ENCODE peak calls at places on chromosomes 13 and 19, in nine cellular contexts. W is foreskin fibroblast, P is cardiac fibroblast, K is right lobe of liver, E is GM06990, H is cardiac muscle cell, X is PC-3, G is nephron progenitor cell, C is MM.1S. B is an unnamed sample.

GRCh38 chr19:8578642-8579265 is 1.5 kb upstream of the MYO1F start:
- DNase-seq in H (peak), E (peak), W (no peak), K (peak), X (peak), C (peak), G (peak), P (peak), B (peak)

GRCh38 chr13:43664700-43665191 is 122.0 kb downstream of the ENOX1 start:
- DNase-seq in W (peak), E (no peak), K (no peak), G (peak), C (peak), P (peak), X (peak), H (peak), B (no peak)

GRCh38 chr13:31982540-31982939 is 49.0 kb upstream of the FRY start:
- DNase-seq in G (no peak), C (no peak), E (no peak), H (no peak), W (peak), P (peak), K (peak), X (peak), B (no peak)

GRCh38 chr13:111247552-111247951 is 72.9 kb upstream of the TEX29 start:
- DNase-seq in G (no peak), X (no peak), K (peak), P (no peak), E (no peak), W (no peak), H (peak), C (no peak), B (no peak)

GRCh38 chr13:90706631-90707030 is 640.9 kb upstream of the MIR17HG start:
- DNase-seq in P (no peak), K (no peak), W (no peak), C (no peak), X (no peak), G (no peak), E (no peak), H (no peak), B (no peak)

GRCh38 chr19:48186015-48186414 is 15.5 kb downstream of the ZSWIM9 start:
- DNase-seq in G (no peak), E (no peak), X (no peak), K (no peak), H (no peak), W (no peak), C (no peak), P (no peak), B (no peak)

GRCh38 chr19:5037936-5038335 is 69.0 kb downstream of the KDM4B start:
- DNase-seq in K (no peak), P (no peak), X (no peak), H (no peak), W (no peak), G (no peak), E (no peak), C (no peak), B (no peak)

GRCh38 chr19:48466571-48467325 is 2.4 kb upstream of the CYTH2 start:
- DNase-seq in X (peak), H (no peak), K (no peak), P (peak), C (no peak), G (no peak), W (peak), E (no peak), B (no peak)

GRCh38 chr13:66532146-66532545 is 698.0 kb downstream of the PCDH9 start:
- DNase-seq in W (peak), X (peak), K (no peak), C (no peak), E (no peak), G (no peak), H (no peak), P (peak), B (no peak)

GRCh38 chr13:106507560-106508274 is 27.7 kb downstream of the EFNB2 start:
- DNase-seq in K (no peak), E (no peak), X (peak), W (peak), C (no peak), P (peak), H (no peak), G (no peak), B (no peak)

GRCh38 chr13:67549331-67549730 is 319.2 kb upstream of the PCDH9 start:
- DNase-seq in K (no peak), G (no peak), P (peak), W (peak), X (peak), E (no peak), H (no peak), C (no peak), B (no peak)

GRCh38 chr13:97975280-97975850 is 21.9 kb downstream of the IPO5 start:
- DNase-seq in K (no peak), H (no peak), W (no peak), E (no peak), X (no peak), G (peak), P (no peak), C (no peak), B (no peak)

GRCh38 chr19:47209323-47210179 is 21.4 kb downstream of the BBC3 start:
- DNase-seq in E (no peak), K (no peak), P (no peak), C (no peak), X (no peak), H (no peak), G (no peak), W (no peak), B (no peak)

GRCh38 chr19:46596008-46596407 is 5.1 kb upstream of the CALM3 start:
- DNase-seq in E (no peak), W (no peak), X (no peak), H (no peak), K (no peak), C (no peak), G (no peak), P (no peak), B (peak)

GRCh38 chr19:48752511-48753365 is at the start of gene FUT1:
- DNase-seq in G (peak), K (peak), X (peak), H (peak), W (no peak), P (peak), C (peak), E (peak), B (peak)

GRCh38 chr13:52998290-52998876 is 30.2 kb upstream of the OLFM4 start:
- DNase-seq in C (no peak), W (no peak), E (no peak), H (no peak), K (no peak), G (no peak), X (no peak), P (no peak), B (no peak)

GRCh38 chr13:98507060-98507797 is 69.7 kb downstream of the STK24 start:
- DNase-seq in X (peak), E (no peak), K (peak), C (no peak), G (no peak), H (peak), W (no peak), P (no peak), B (peak)

GRCh38 chr13:69050696-69051095 is 1056.9 kb upstream of the ATXN8OS start:
- DNase-seq in W (no peak), C (no peak), G (no peak), K (no peak), E (no peak), X (no peak), H (no peak), P (no peak), B (no peak)

GRCh38 chr19:50794778-50795664 is 4.8 kb downstream of the ACP4 start:
- DNase-seq in E (peak), X (peak), P (no peak), W (no peak), G (no peak), C (no peak), K (no peak), H (no peak), B (no peak)
- TF ChIP-seq CTCF in E (peak), X (peak), P (no peak), W (peak), G (no peak), C (no peak), K (no peak), H (peak), B (peak)

DNA sequence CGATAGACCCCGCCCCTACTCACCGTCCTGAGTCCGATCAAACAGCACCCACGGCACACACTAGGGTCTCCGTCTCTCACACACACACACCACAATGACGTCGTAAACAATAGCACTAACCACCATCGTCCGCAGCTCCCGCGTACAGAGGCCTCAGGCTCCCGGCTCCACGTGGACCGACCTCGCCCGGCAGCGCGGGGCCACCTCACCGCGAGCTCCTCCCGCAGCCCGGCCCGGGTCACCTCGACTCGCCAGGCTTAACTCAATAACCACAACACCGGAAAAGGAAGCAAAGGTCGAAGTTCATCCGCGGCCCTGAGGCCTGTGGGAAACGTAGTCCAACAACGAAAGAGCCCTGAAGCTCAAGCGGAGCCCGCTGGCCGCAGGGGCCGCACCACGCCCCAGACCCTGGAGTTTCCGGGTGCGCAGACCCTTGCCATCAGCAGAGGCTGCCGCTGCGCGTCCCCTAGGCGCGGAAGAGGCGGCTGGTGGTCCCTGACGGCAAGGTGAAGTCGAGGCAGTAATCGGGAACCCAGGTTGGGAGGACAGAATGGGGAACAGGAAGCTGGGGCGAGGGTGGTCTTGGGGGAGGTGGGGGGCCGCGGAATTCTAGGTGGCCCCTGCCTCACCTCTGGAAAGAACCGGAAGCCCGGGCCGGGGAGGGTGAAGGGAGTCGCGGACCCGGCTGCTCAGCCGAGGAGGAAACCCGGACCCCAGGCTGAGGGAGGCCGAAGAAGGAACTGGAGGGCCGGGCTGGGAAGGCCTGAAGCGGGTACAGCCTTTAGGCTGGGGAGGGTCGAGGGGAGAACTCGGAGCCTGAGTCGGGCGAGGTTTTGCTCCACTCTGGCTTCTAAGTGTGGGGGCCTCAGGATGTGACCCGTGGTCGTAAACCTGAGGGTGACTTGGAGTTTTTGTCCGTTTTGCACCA is at the start of gene ZNF529:
- DNase-seq in C (peak), X (peak), G (peak), K (peak), P (peak), H (peak), W (peak), E (peak), B (peak)
- TF ChIP-seq CTCF in C (no peak), X (no peak), G (no peak), K (no peak), P (no peak), H (no peak), W (no peak), E (no peak), B (peak)

GRCh38 chr19:18415177-18415867 is 3.9 kb upstream of the SSBP4 start:
- DNase-seq in E (no peak), K (peak), H (no peak), G (peak), C (no peak), P (peak), X (no peak), W (peak), B (no peak)

GRCh38 chr19:18414504-18415176 is 4.6 kb upstream of the SSBP4 start:
- DNase-seq in X (no peak), G (peak), K (peak), W (no peak), E (no peak), P (peak), C (no peak), H (peak), B (no peak)

GRCh38 chr19:18416778-18417249 is 2.4 kb upstream of the SSBP4 start:
- DNase-seq in K (peak), H (peak), X (peak), W (peak), P (peak), E (peak), C (no peak), G (peak), B (peak)

GRCh38 chr19:18408053-18408476 is 10.6 kb upstream of the LRRC25 start:
- DNase-seq in E (peak), P (no peak), W (no peak), C (no peak), K (peak), X (peak), H (no peak), G (peak), B (no peak)

GRCh38 chr19:18412610-18413239 is 6.5 kb upstream of the SSBP4 start:
- DNase-seq in K (no peak), H (no peak), E (no peak), W (no peak), P (no peak), X (no peak), G (no peak), C (no peak), B (no peak)
- TF ChIP-seq CTCF in K (no peak), H (no peak), E (no peak), W (no peak), P (no peak), X (no peak), G (no peak), C (no peak), B (no peak)

DNA sequence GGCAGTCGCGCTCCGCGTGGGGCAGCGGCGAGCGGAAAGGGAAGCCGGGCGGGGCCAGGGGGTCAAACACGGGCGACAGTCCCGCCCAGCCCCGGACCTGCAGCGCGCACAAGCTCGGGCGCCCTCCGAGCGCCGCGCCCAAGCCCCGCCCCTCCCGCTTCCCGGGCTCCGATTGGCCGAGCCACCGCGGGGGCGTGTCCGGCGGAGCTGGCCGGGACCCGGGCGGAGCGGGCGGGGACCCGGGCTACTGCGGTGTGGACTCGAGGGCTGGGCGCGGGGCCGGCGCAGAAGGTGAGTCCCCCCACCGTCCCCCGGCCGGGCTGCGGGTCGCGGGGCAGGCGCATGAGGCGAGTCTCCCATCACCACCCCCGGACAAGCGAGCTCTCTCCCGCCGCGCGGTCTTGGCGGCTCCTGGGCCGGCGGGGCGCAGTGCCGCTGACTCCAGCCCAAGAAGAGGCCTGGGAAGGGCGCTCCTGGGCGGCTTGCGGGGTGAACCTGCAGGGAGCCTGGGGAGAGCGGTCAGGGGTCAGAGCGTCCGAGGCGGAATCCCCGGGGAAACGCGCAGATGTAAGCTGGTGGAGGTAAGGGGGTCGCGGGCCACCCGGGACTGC is at the start of gene PLEKHF1:
- DNase-seq in P (peak), H (peak), W (peak), K (peak), E (peak), C (peak), G (peak), X (peak), B (peak)
- TF ChIP-seq CTCF in P (no peak), H (no peak), W (no peak), K (peak), E (no peak), C (peak), G (no peak), X (no peak), B (no peak)

GRCh38 chr13:40070357-40070756 is 414.9 kb downstream of the COG6 start:
- DNase-seq in G (no peak), H (no peak), X (no peak), W (no peak), C (no peak), P (no peak), K (no peak), E (peak), B (no peak)

GRCh38 chr13:40064723-40065122 is 409.3 kb downstream of the COG6 start:
- DNase-seq in G (no peak), X (peak), H (no peak), E (no peak), K (no peak), C (no peak), W (peak), P (peak), B (no peak)

GRCh38 chr13:40072663-40073120 is 417.2 kb downstream of the COG6 start:
- DNase-seq in H (peak), P (no peak), G (no peak), X (no peak), C (no peak), W (no peak), K (peak), E (no peak), B (no peak)

GRCh38 chr13:40074338-40074737 is 418.9 kb downstream of the COG6 start:
- DNase-seq in H (no peak), K (no peak), E (no peak), P (no peak), W (no peak), G (no peak), X (no peak), C (no peak), B (no peak)

DNA sequence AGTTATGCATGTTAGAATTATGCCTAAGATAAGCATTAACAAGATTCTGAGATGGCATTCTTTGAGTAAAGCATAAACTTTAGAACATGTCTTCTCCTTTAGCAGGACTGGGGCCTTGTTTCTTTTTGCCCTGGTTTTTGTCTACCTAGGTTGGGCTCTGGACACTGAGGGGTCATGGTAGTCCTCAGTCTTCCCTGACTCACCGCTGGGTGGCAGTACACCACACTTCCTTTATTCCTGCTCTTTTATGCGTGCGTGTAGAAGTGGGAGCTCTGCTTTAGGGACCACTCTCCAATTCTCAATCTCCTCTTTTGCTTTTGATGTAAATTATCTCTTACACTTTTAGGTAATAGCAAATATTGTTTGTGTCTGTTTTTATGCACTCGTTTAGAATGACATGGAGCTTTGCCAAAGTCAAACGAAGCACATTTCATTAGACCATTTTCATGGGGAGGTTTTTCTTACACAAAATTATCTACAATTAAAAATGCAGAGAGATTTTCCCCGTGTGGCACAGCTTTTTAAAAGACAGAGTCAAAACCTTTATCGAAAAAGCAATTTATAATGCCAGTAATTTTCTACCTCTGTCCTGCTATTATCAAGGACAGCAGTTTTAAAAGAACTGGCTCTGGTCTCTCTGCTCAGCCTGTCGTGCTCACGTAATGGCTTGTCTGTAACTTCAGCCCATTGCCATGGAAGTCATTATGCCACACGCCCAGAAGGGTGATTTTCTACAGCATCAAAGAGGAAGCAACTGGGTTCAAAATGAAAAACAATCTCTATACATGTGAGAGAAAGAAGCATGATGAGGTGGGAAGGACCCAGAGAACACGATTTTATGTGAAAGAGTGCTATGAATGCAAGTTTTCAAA is 413.9 kb downstream of the COG6 start:
- DNase-seq in P (peak), K (peak), H (peak), G (peak), C (peak), E (no peak), X (peak), W (peak), B (no peak)
- TF ChIP-seq CTCF in P (peak), K (peak), H (peak), G (peak), C (peak), E (peak), X (peak), W (peak), B (peak)

DNA sequence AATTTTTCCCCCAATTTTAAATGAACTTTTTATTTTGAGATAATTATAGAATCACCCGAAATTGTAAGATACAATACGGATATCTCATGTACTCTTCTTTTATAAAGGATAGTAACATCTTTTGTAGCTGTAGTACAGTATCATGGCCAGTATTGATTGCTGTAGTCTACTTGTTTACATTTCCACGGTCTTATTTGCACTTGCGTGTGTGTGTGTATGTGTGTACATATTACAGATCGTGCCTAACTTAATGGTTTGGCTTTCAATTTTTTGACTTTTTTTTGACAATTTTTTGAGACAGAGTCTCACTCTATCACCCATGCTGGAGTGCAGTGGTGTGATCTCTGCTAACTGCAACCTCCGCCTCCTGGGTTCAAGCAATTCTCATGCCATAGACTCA is 6.7 kb downstream of the PAN3 start:
- DNase-seq in E (no peak), H (no peak), G (no peak), K (no peak), P (no peak), C (no peak), X (no peak), W (no peak), B (no peak)
- TF ChIP-seq CTCF in E (no peak), H (no peak), G (no peak), K (no peak), P (no peak), C (no peak), X (no peak), W (no peak), B (no peak)

GRCh38 chr13:88000239-88000638 is 329.1 kb downstream of the SLITRK5 start:
- DNase-seq in X (no peak), W (no peak), G (no peak), E (no peak), H (no peak), K (no peak), C (no peak), P (no peak), B (no peak)

GRCh38 chr13:87999791-88000190 is 328.6 kb downstream of the SLITRK5 start:
- DNase-seq in E (no peak), W (no peak), H (peak), P (no peak), X (no peak), K (no peak), C (no peak), G (no peak), B (no peak)

GRCh38 chr13:87999141-87999765 is 328.1 kb downstream of the SLITRK5 start:
- DNase-seq in E (no peak), K (no peak), H (no peak), G (no peak), P (no peak), W (no peak), C (no peak), X (peak), B (no peak)

GRCh38 chr13:88000787-88001186 is 329.6 kb downstream of the SLITRK5 start:
- DNase-seq in G (no peak), E (no peak), C (no peak), W (no peak), K (no peak), P (no peak), X (no peak), H (no peak), B (no peak)

GRCh38 chr13:88005188-88005587 is 334.0 kb downstream of the SLITRK5 start:
- DNase-seq in E (no peak), X (peak), G (no peak), H (no peak), K (no peak), P (no peak), C (no peak), W (no peak), B (no peak)
- TF ChIP-seq CTCF in E (no peak), X (peak), G (no peak), H (no peak), K (no peak), P (no peak), C (no peak), W (no peak), B (no peak)